ENCODE peak calls at places on chromosome 4, in eight cellular contexts. I is fibroblast of the aortic adventitia; G is iris pigment epithelial cell; D is A172; E is EL; H is stimulated activated CD4-positive, alpha-beta T cell treated with anti-CD3 and anti-CD28 coated beads, TNF-alpha, amount 100 ng/mL, for 4 hours; S is KBM-7; K is cardiac fibroblast. C is an unnamed sample.

GRCh38 chr4:5458676-5459075 is 249.7 kb downstream of the EVC2 start:
- DNase-seq in I (no peak), G (no peak), D (no peak), E (no peak), H (no peak), S (no peak), K (no peak), C (no peak)

GRCh38 chr4:96786306-96786705 is 946.4 kb downstream of the PDHA2 start:
- DNase-seq in I (no peak), G (no peak), D (no peak), E (no peak), H (no peak), S (no peak), K (no peak), C (no peak)

GRCh38 chr4:48268956-48269860 is at the start of gene TEC:
- DNase-seq in I (no peak), G (peak), D (no peak), E (peak), H (no peak), S (peak), K (peak), C (peak)

GRCh38 chr4:79213040-79213439 is 112.8 kb downstream of the NAA11 start:
- DNase-seq in I (no peak), G (no peak), D (no peak), E (no peak), H (no peak), S (no peak), K (no peak), C (no peak)

GRCh38 chr4:86497980-86498379 is 96.1 kb upstream of the PTPN13 start:
- DNase-seq in I (peak), G (peak), D (no peak), E (peak), H (no peak), S (peak), K (peak), C (no peak)

GRCh38 chr4:83328486-83328885 is 6.2 kb downstream of the HPSE start:
- DNase-seq in I (no peak), G (no peak), D (no peak), E (peak), H (no peak), S (peak), K (no peak), C (peak)

GRCh38 chr4:169618286-169618685 is 2.1 kb upstream of the CLCN3 start:
- DNase-seq in I (no peak), G (peak), D (no peak), E (peak), H (no peak), S (no peak), K (peak), C (no peak)

GRCh38 chr4:105246712-105247111 is 100.0 kb downstream of the TET2 start:
- DNase-seq in I (peak), G (peak), D (peak), E (peak), H (no peak), S (no peak), K (peak), C (no peak)

GRCh38 chr4:127291316-127291715 is 341.4 kb upstream of the INTU start:
- DNase-seq in I (peak), G (no peak), D (no peak), E (no peak), H (no peak), S (no peak), K (peak), C (no peak)

GRCh38 chr4:48254381-48255072 is 15.1 kb downstream of the TEC start:
- DNase-seq in I (peak), G (peak), D (no peak), E (peak), H (no peak), S (no peak), K (peak), C (no peak)

GRCh38 chr4:149835280-149835679 is 19.6 kb upstream of the IQCM start:
- DNase-seq in I (no peak), G (no peak), D (no peak), E (no peak), H (no peak), S (no peak), K (no peak), C (peak)

GRCh38 chr4:8705161-8706145 is 112.9 kb downstream of the CPZ start:
- DNase-seq in I (no peak), G (no peak), D (no peak), E (no peak), H (no peak), S (no peak), K (no peak), C (peak)

GRCh38 chr4:19213388-19213787 is 1038.3 kb upstream of the SLIT2 start:
- DNase-seq in I (peak), G (peak), D (peak), E (peak), H (no peak), S (no peak), K (no peak), C (no peak)

GRCh38 chr4:173527103-173527876 is 2.7 kb downstream of the HAND2 start:
- DNase-seq in I (peak), G (no peak), D (no peak), E (no peak), H (no peak), S (no peak), K (peak), C (peak)

GRCh38 chr4:153950100-153950979 is 161.5 kb upstream of the SFRP2 start:
- DNase-seq in I (no peak), G (no peak), D (peak), E (no peak), H (no peak), S (peak), K (no peak), C (no peak)

GRCh38 chr4:26992657-26993361 is 132.2 kb downstream of the STIM2 start:
- DNase-seq in I (peak), G (peak), D (no peak), E (peak), H (no peak), S (peak), K (peak), C (no peak)

GRCh38 chr4:25756503-25756902 is 100.9 kb downstream of the SLC34A2 start:
- DNase-seq in I (no peak), G (peak), D (no peak), E (peak), H (no peak), S (no peak), K (no peak), C (no peak)

GRCh38 chr4:5816851-5817375 is 76.0 kb downstream of the CRMP1 start:
- DNase-seq in I (no peak), G (no peak), D (no peak), E (no peak), H (no peak), S (no peak), K (no peak), C (no peak)

GRCh38 chr4:164956766-164957643 is 20.5 kb downstream of the TRIM61 start:
- DNase-seq in I (peak), G (peak), D (peak), E (peak), H (peak), S (no peak), K (peak), C (peak)

GRCh38 chr4:99946346-99947189 is at the start of gene DNAJB14:
- DNase-seq in I (peak), G (peak), D (peak), E (peak), H (peak), S (peak), K (peak), C (peak)

GRCh38 chr4:184347251-184348239 is 126.8 kb downstream of the IRF2 start:
- DNase-seq in I (peak), G (peak), D (peak), E (no peak), H (no peak), S (peak), K (peak), C (peak)

GRCh38 chr4:78613522-78614311 is 62.1 kb downstream of the ANXA3 start:
- DNase-seq in I (no peak), G (no peak), D (no peak), E (no peak), H (no peak), S (no peak), K (no peak), C (no peak)

GRCh38 chr4:88037447-88037846 is 30.0 kb downstream of the PKD2 start:
- DNase-seq in I (no peak), G (no peak), D (no peak), E (no peak), H (no peak), S (no peak), K (no peak), C (no peak)

GRCh38 chr4:83109480-83110221 is 4.9 kb downstream of the PLAC8 start:
- DNase-seq in I (no peak), G (peak), D (no peak), E (peak), H (peak), S (peak), K (no peak), C (peak)

GRCh38 chr4:99264927-99265326 is 25.9 kb downstream of the ADH1A start:
- DNase-seq in I (no peak), G (no peak), D (no peak), E (no peak), H (no peak), S (no peak), K (peak), C (no peak)

GRCh38 chr4:149176019-149176418 is 639.6 kb downstream of the IQCM start:
- DNase-seq in I (no peak), G (peak), D (peak), E (no peak), H (no peak), S (no peak), K (no peak), C (peak)

GRCh38 chr4:5945171-5945570 is 52.3 kb upstream of the CRMP1 start:
- DNase-seq in I (no peak), G (no peak), D (no peak), E (no peak), H (no peak), S (no peak), K (no peak), C (no peak)

GRCh38 chr4:11367371-11367770 is 61.3 kb downstream of the HS3ST1 start:
- DNase-seq in I (peak), G (peak), D (no peak), E (no peak), H (no peak), S (no peak), K (peak), C (no peak)

GRCh38 chr4:110197421-110198398 is 705 bp downstream of the ELOVL6 start:
- DNase-seq in I (peak), G (peak), D (peak), E (peak), H (peak), S (peak), K (peak), C (peak)

GRCh38 chr4:40962551-40963185 is 212.9 kb downstream of the NSUN7 start:
- DNase-seq in I (peak), G (peak), D (no peak), E (no peak), H (no peak), S (no peak), K (no peak), C (no peak)

GRCh38 chr4:159390648-159391047 is 287.8 kb downstream of the RAPGEF2 start:
- DNase-seq in I (peak), G (peak), D (peak), E (peak), H (no peak), S (peak), K (peak), C (no peak)

GRCh38 chr4:22439947-22440346 is 75.9 kb downstream of the ADGRA3 start:
- DNase-seq in I (no peak), G (no peak), D (no peak), E (no peak), H (no peak), S (no peak), K (no peak), C (no peak)

GRCh38 chr4:38044060-38044459 is 83.9 kb downstream of the PTTG2 start:
- DNase-seq in I (no peak), G (no peak), D (no peak), E (no peak), H (no peak), S (no peak), K (no peak), C (no peak)

GRCh38 chr4:103091601-103092223 is 7.9 kb downstream of the BDH2 start:
- DNase-seq in I (peak), G (peak), D (peak), E (peak), H (no peak), S (peak), K (peak), C (no peak)

GRCh38 chr4:156347412-156348075 is 393.9 kb upstream of the CTSO start:
- DNase-seq in I (no peak), G (peak), D (peak), E (peak), H (no peak), S (no peak), K (peak), C (no peak)

C was measured in WTC11.